ENCODE peak calls at places on chromosomes 2 and 18, in five cellular contexts. One of them, this sample, is unnamed.

GRCh38 chr2:51212374-51212773 is 180.4 kb upstream of the NRXN1 start:
- DNase-seq in K562: no peak
- DNase-seq in ovary: no peak
- DNase-seq in HCT116: no peak
- DNase-seq in breast epithelium: no peak
- DNase-seq in this sample: no peak

GRCh38 chr18:35577045-35577848 is 4.3 kb upstream of the GALNT1 start:
- DNase-seq in K562: no peak
- DNase-seq in HCT116: no peak
- DNase-seq in ovary: no peak
- DNase-seq in breast epithelium: no peak
- DNase-seq in this sample: no peak

GRCh38 chr2:239234151-239234825 is 166.5 kb downstream of the HDAC4 start:
- DNase-seq in breast epithelium: no peak
- DNase-seq in K562: no peak
- DNase-seq in HCT116: no peak
- DNase-seq in ovary: no peak
- DNase-seq in this sample: peak

GRCh38 chr18:9663377-9663776 is 44.7 kb upstream of the RAB31 start:
- DNase-seq in ovary: no peak
- DNase-seq in HCT116: no peak
- DNase-seq in breast epithelium: no peak
- DNase-seq in K562: peak
- DNase-seq in this sample: no peak

GRCh38 chr2:204539010-204539385 is 6.3 kb upstream of the PARD3B start:
- DNase-seq in HCT116: no peak
- DNase-seq in K562: no peak
- DNase-seq in ovary: no peak
- DNase-seq in breast epithelium: no peak
- DNase-seq in this sample: no peak

GRCh38 chr2:10844083-10844482 is 31.5 kb upstream of the PDIA6 start:
- DNase-seq in K562: no peak
- DNase-seq in HCT116: no peak
- DNase-seq in ovary: no peak
- DNase-seq in breast epithelium: no peak
- DNase-seq in this sample: no peak

GRCh38 chr2:207885010-207885409 is 115.3 kb upstream of the FZD5 start:
- DNase-seq in breast epithelium: no peak
- DNase-seq in HCT116: no peak
- DNase-seq in K562: no peak
- DNase-seq in ovary: no peak
- DNase-seq in this sample: no peak

GRCh38 chr18:57737661-57738060 is 65.5 kb downstream of the ATP8B1 start:
- DNase-seq in HCT116: no peak
- DNase-seq in K562: peak
- DNase-seq in breast epithelium: peak
- DNase-seq in ovary: peak
- DNase-seq in this sample: peak

GRCh38 chr2:118388771-118389170 is 300.5 kb downstream of the INSIG2 start:
- DNase-seq in breast epithelium: no peak
- DNase-seq in HCT116: no peak
- DNase-seq in ovary: no peak
- DNase-seq in K562: no peak
- DNase-seq in this sample: no peak

GRCh38 chr18:70469916-70470315 is 181.1 kb downstream of the SOCS6 start:
- DNase-seq in K562: no peak
- DNase-seq in HCT116: no peak
- DNase-seq in ovary: no peak
- DNase-seq in breast epithelium: no peak
- DNase-seq in this sample: no peak

GRCh38 chr2:96888082-96889011 is 18.5 kb upstream of the SEMA4C start:
- DNase-seq in K562: no peak
- DNase-seq in HCT116: no peak
- DNase-seq in ovary: no peak
- DNase-seq in breast epithelium: peak
- DNase-seq in this sample: peak

GRCh38 chr2:8103085-8103708 is 578.7 kb upstream of the ID2 start:
- DNase-seq in ovary: no peak
- DNase-seq in breast epithelium: no peak
- DNase-seq in HCT116: no peak
- DNase-seq in K562: no peak
- DNase-seq in this sample: no peak

GRCh38 chr2:191870744-191871143 is 23.9 kb upstream of the CAVIN2 start:
- DNase-seq in HCT116: no peak
- DNase-seq in K562: no peak
- DNase-seq in breast epithelium: no peak
- DNase-seq in ovary: no peak
- DNase-seq in this sample: no peak

GRCh38 chr2:120398051-120398960 is 52.4 kb downstream of the INHBB start:
- DNase-seq in ovary: no peak
- DNase-seq in K562: no peak
- DNase-seq in HCT116: no peak
- DNase-seq in breast epithelium: no peak
- DNase-seq in this sample: no peak

GRCh38 chr18:3040881-3041280 is 27.9 kb upstream of the LPIN2 start:
- DNase-seq in HCT116: no peak
- DNase-seq in K562: no peak
- DNase-seq in ovary: no peak
- DNase-seq in breast epithelium: no peak
- DNase-seq in this sample: peak

GRCh38 chr2:47299555-47299954 is 103.4 kb upstream of the MSH2 start:
- DNase-seq in K562: peak
- DNase-seq in ovary: no peak
- DNase-seq in HCT116: no peak
- DNase-seq in breast epithelium: no peak
- DNase-seq in this sample: no peak

GRCh38 chr2:118847447-118848172 is at the start of gene EN1:
- DNase-seq in ovary: no peak
- DNase-seq in breast epithelium: no peak
- DNase-seq in K562: peak
- DNase-seq in HCT116: no peak
- DNase-seq in this sample: peak

GRCh38 chr2:168316073-168316440 is 68.7 kb upstream of the STK39 start:
- DNase-seq in HCT116: no peak
- DNase-seq in breast epithelium: no peak
- DNase-seq in ovary: no peak
- DNase-seq in K562: no peak
- DNase-seq in this sample: no peak

GRCh38 chr2:1731963-1732768 is 12.1 kb downstream of the PXDN start:
- DNase-seq in ovary: peak
- DNase-seq in K562: no peak
- DNase-seq in breast epithelium: no peak
- DNase-seq in HCT116: no peak
- DNase-seq in this sample: peak

GRCh38 chr18:8742382-8743361 is 37.3 kb downstream of the MTCL1 start:
- DNase-seq in K562: no peak
- DNase-seq in HCT116: no peak
- DNase-seq in ovary: no peak
- DNase-seq in breast epithelium: no peak
- DNase-seq in this sample: no peak

GRCh38 chr2:241422350-241422749 is 66.3 kb downstream of the FARP2 start:
- DNase-seq in breast epithelium: no peak
- DNase-seq in HCT116: no peak
- DNase-seq in ovary: no peak
- DNase-seq in K562: no peak
- DNase-seq in this sample: no peak

GRCh38 chr18:26919656-26920055 is 54.1 kb upstream of the AQP4 start:
- DNase-seq in HCT116: no peak
- DNase-seq in K562: no peak
- DNase-seq in ovary: no peak
- DNase-seq in breast epithelium: no peak
- DNase-seq in this sample: no peak

GRCh38 chr2:59413751-59414570 is 1139.5 kb downstream of the BCL11A start:
- DNase-seq in HCT116: no peak
- DNase-seq in breast epithelium: no peak
- DNase-seq in ovary: no peak
- DNase-seq in K562: no peak
- DNase-seq in this sample: no peak

GRCh38 chr2:98749053-98749450 is 18.1 kb upstream of the MGAT4A start:
- DNase-seq in HCT116: no peak
- DNase-seq in ovary: no peak
- DNase-seq in breast epithelium: no peak
- DNase-seq in K562: no peak
- DNase-seq in this sample: no peak

GRCh38 chr2:77778917-77779316 is 256.7 kb upstream of the LRRTM4 start:
- DNase-seq in HCT116: no peak
- DNase-seq in K562: no peak
- DNase-seq in breast epithelium: no peak
- DNase-seq in ovary: no peak
- DNase-seq in this sample: no peak

GRCh38 chr2:178331474-178332431 is 119.2 kb downstream of the PRKRA start:
- DNase-seq in ovary: no peak
- DNase-seq in HCT116: no peak
- DNase-seq in K562: no peak
- DNase-seq in breast epithelium: no peak
- DNase-seq in this sample: peak

GRCh38 chr2:163641986-163642385 is 93.8 kb downstream of the FIGN start:
- DNase-seq in breast epithelium: no peak
- DNase-seq in HCT116: no peak
- DNase-seq in ovary: no peak
- DNase-seq in K562: no peak
- DNase-seq in this sample: no peak

GRCh38 chr2:163735692-163736432 is at the start of gene FIGN:
- DNase-seq in breast epithelium: peak
- DNase-seq in K562: peak
- DNase-seq in ovary: peak
- DNase-seq in HCT116: no peak
- DNase-seq in this sample: peak

GRCh38 chr18:39462436-39462835 is 1896.8 kb upstream of the CELF4 start:
- DNase-seq in K562: no peak
- DNase-seq in ovary: no peak
- DNase-seq in breast epithelium: no peak
- DNase-seq in HCT116: no peak
- DNase-seq in this sample: no peak

GRCh38 chr2:56334622-56335021 is 150.8 kb downstream of the CCDC85A start:
- DNase-seq in ovary: no peak
- DNase-seq in K562: no peak
- DNase-seq in breast epithelium: no peak
- DNase-seq in HCT116: no peak
- DNase-seq in this sample: no peak

DNA sequence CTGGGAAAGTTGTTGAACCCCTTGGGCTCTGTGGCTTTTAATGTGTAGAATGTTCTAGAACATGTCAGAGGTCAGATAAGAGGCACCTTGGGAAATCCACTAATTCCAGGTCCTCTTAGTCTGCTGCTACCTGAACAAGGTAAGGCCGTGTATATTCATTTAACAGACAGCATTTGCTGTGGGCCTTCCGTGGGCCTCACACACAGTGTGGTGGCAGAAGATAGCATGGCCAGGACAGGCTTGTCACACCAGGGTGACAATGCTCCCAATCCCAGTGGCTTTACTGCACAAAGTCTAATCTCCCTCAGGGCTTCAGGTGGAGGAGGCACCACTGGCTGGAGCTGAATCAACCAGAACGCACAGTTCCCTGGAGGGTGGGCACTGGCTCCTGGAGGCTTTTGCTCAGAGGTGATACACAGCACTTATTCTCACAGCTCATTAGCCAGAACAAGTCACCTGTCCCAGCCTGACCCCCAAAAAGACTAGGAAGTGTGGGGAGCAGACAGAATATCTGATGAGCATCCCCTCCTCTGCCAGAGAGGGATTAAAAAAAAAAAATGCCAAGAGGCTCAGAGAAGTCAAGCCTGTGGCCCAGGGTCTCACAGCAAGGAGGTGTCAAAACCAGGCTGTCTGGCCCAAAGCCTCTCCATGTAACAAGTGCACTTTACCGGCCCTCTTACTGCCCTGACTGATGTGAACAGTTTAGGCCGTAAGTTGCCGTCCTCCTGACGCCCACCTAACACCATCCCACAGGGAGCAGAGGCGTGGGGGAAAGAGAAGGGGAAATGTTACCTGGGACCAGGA is 216.9 kb upstream of the RAB6C start:
- DNase-seq in ovary: no peak
- DNase-seq in HCT116: no peak
- DNase-seq in breast epithelium: no peak
- DNase-seq in K562: no peak
- DNase-seq in this sample: peak
- TF ChIP-seq CTCF in ovary: no peak
- TF ChIP-seq CTCF in HCT116: no peak
- TF ChIP-seq CTCF in breast epithelium: no peak
- TF ChIP-seq CTCF in K562: no peak
- TF ChIP-seq CTCF in this sample: no peak

GRCh38 chr18:23504720-23505119 is 1.4 kb downstream of the RMC1 start:
- DNase-seq in ovary: no peak
- DNase-seq in breast epithelium: no peak
- DNase-seq in K562: no peak
- DNase-seq in HCT116: no peak
- DNase-seq in this sample: no peak
- H3K4me3 ChIP-seq in ovary: no peak
- H3K4me3 ChIP-seq in breast epithelium: peak
- H3K4me3 ChIP-seq in K562: peak
- H3K4me3 ChIP-seq in HCT116: peak
- H3K4me3 ChIP-seq in this sample: no peak

DNA sequence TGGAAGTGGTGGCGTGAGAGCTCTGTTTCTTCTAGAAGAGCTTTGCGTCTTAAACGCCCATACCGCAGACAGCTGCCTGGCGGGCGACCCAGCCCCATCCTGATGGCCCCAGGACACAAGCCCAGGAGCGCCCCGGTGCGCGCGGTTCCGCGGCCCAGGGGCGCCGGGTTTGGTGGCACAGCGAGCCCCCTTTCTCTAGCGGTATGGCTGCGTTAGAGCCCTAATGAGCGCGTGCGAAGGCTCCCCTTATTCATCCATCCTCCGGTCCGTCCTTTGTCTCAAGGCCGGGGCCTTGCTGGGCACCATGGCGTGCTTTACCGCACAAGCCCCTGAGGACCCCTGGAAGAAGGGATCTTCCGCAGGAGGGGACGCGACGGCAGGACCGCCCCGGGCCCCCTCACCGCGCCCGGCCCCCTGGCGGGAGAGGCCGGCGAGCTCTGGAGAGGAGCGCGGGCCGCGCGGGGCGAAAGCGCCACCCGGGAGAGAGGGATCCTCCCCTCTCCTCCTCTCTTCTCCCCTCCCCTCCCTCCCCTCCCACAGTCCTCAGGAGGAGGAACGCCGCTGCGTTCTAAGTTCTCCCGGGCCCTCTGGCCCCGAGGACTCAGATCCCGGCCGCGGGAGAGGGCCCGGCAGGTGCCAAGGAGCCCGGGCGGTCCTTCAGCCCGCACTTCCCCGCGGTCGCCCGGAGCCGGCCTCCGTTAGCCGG is 626 bp upstream of the SLC1A4 start:
- DNase-seq in K562: peak
- DNase-seq in ovary: peak
- DNase-seq in HCT116: peak
- DNase-seq in breast epithelium: peak
- DNase-seq in this sample: peak
- TF ChIP-seq POLR2A in K562: peak
- TF ChIP-seq POLR2A in ovary: peak
- TF ChIP-seq POLR2A in HCT116: no peak
- TF ChIP-seq POLR2A in breast epithelium: no peak
- TF ChIP-seq POLR2A in this sample: peak

DNA sequence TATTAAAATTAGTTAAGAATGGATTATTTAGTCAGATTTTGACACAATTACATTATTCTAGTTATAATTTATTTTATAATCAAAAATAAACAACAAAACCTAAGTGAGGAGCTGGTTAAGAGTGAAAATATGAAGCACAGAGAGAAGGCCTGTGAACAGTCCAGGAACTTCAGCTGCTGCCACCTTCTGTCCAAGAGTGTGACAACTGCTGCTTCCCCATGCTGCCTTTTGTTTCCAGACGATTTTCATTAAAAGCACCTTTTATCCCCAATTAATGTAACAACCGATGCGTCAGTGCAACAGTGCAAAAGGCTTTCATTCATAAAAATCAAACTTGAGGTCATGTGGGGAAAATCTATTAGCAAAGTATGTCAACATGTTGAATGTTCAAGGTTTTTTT is 363.6 kb downstream of the CTNNA2 start:
- DNase-seq in HCT116: no peak
- DNase-seq in K562: peak
- DNase-seq in breast epithelium: no peak
- DNase-seq in ovary: no peak
- DNase-seq in this sample: no peak
- TF ChIP-seq CTCF in HCT116: no peak
- TF ChIP-seq CTCF in K562: no peak
- TF ChIP-seq CTCF in breast epithelium: no peak
- TF ChIP-seq CTCF in ovary: no peak
- TF ChIP-seq CTCF in this sample: no peak